ENCODE peak calls at places on chromosome 5, in six cellular contexts. One of them, this sample, is unnamed. For H4K20me1, the result is how much of the 10 kb centered on the place peaks cover.

GRCh38 chr5:180644825-180645608 is 4.4 kb downstream of the FLT4 start:
- DNase-seq in mammary epithelial cell: no peak
- DNase-seq in PC-3: no peak
- DNase-seq in SK-N-SH: peak
- DNase-seq in MM.1S: no peak
- DNase-seq in IMR-90: no peak
- DNase-seq in this sample: no peak

GRCh38 chr5:52725781-52726180 is 61.9 kb upstream of the ITGA1 start:
- DNase-seq in mammary epithelial cell: no peak
- DNase-seq in PC-3: no peak
- DNase-seq in SK-N-SH: no peak
- DNase-seq in MM.1S: no peak
- DNase-seq in IMR-90: no peak
- DNase-seq in this sample: no peak

GRCh38 chr5:166909040-166909439 is 1382.4 kb upstream of the WWC1 start:
- DNase-seq in mammary epithelial cell: peak
- DNase-seq in PC-3: peak
- DNase-seq in SK-N-SH: no peak
- DNase-seq in MM.1S: no peak
- DNase-seq in IMR-90: no peak
- DNase-seq in this sample: peak

GRCh38 chr5:120942551-120942950 is 478.5 kb downstream of the PRR16 start:
- DNase-seq in mammary epithelial cell: peak
- DNase-seq in PC-3: no peak
- DNase-seq in SK-N-SH: no peak
- DNase-seq in MM.1S: no peak
- DNase-seq in IMR-90: peak
- DNase-seq in this sample: no peak

GRCh38 chr5:167767775-167768174 is 523.7 kb upstream of the WWC1 start:
- DNase-seq in mammary epithelial cell: peak
- DNase-seq in PC-3: no peak
- DNase-seq in SK-N-SH: no peak
- DNase-seq in MM.1S: no peak
- DNase-seq in IMR-90: peak
- DNase-seq in this sample: no peak

GRCh38 chr5:71789746-71790145 is 70.7 kb downstream of the CARTPT start:
- DNase-seq in mammary epithelial cell: no peak
- DNase-seq in PC-3: no peak
- DNase-seq in SK-N-SH: no peak
- DNase-seq in MM.1S: no peak
- DNase-seq in IMR-90: no peak
- DNase-seq in this sample: no peak

GRCh38 chr5:42984307-42984706 is 55.8 kb downstream of the ANXA2R start:
- DNase-seq in mammary epithelial cell: peak
- DNase-seq in PC-3: peak
- DNase-seq in SK-N-SH: no peak
- DNase-seq in MM.1S: no peak
- DNase-seq in IMR-90: no peak
- DNase-seq in this sample: no peak

GRCh38 chr5:178249191-178249989 is 16.8 kb upstream of the PHYKPL start:
- DNase-seq in mammary epithelial cell: peak
- DNase-seq in PC-3: peak
- DNase-seq in SK-N-SH: no peak
- DNase-seq in MM.1S: no peak
- DNase-seq in IMR-90: peak
- DNase-seq in this sample: peak

GRCh38 chr5:151810907-151811306 is 39.2 kb downstream of the G3BP1 start:
- DNase-seq in mammary epithelial cell: no peak
- DNase-seq in PC-3: no peak
- DNase-seq in SK-N-SH: no peak
- DNase-seq in MM.1S: no peak
- DNase-seq in IMR-90: peak
- DNase-seq in this sample: no peak

GRCh38 chr5:122858451-122858850 is 13.0 kb downstream of the SNX24 start:
- DNase-seq in mammary epithelial cell: peak
- DNase-seq in PC-3: peak
- DNase-seq in SK-N-SH: peak
- DNase-seq in MM.1S: no peak
- DNase-seq in IMR-90: no peak
- DNase-seq in this sample: peak

GRCh38 chr5:83222906-83223305 is 145.6 kb downstream of the XRCC4 start:
- DNase-seq in mammary epithelial cell: peak
- DNase-seq in PC-3: no peak
- DNase-seq in SK-N-SH: no peak
- DNase-seq in MM.1S: no peak
- DNase-seq in IMR-90: no peak
- DNase-seq in this sample: no peak

GRCh38 chr5:62931551-62931950 is 352.9 kb downstream of the LRRC70 start:
- DNase-seq in mammary epithelial cell: no peak
- DNase-seq in PC-3: no peak
- DNase-seq in SK-N-SH: no peak
- DNase-seq in MM.1S: no peak
- DNase-seq in IMR-90: no peak
- DNase-seq in this sample: no peak

GRCh38 chr5:130549884-130550552 is 615.0 kb downstream of the HINT1 start:
- DNase-seq in mammary epithelial cell: peak
- DNase-seq in PC-3: peak
- DNase-seq in SK-N-SH: no peak
- DNase-seq in MM.1S: no peak
- DNase-seq in IMR-90: no peak
- DNase-seq in this sample: peak

GRCh38 chr5:161023591-161023990 is 171.6 kb upstream of the ATP10B start:
- DNase-seq in mammary epithelial cell: no peak
- DNase-seq in PC-3: no peak
- DNase-seq in SK-N-SH: no peak
- DNase-seq in MM.1S: no peak
- DNase-seq in IMR-90: no peak
- DNase-seq in this sample: no peak

GRCh38 chr5:352639-353598 is 31.4 kb downstream of the AHRR start:
- DNase-seq in mammary epithelial cell: no peak
- DNase-seq in PC-3: no peak
- DNase-seq in SK-N-SH: no peak
- DNase-seq in MM.1S: no peak
- DNase-seq in IMR-90: no peak
- DNase-seq in this sample: no peak

GRCh38 chr5:66720776-66721175 is 124.6 kb downstream of the MAST4 start:
- DNase-seq in mammary epithelial cell: no peak
- DNase-seq in PC-3: no peak
- DNase-seq in SK-N-SH: no peak
- DNase-seq in MM.1S: no peak
- DNase-seq in IMR-90: no peak
- DNase-seq in this sample: no peak

GRCh38 chr5:78221964-78222451 is 72.5 kb downstream of the AP3B1 start:
- DNase-seq in mammary epithelial cell: peak
- DNase-seq in PC-3: peak
- DNase-seq in SK-N-SH: no peak
- DNase-seq in MM.1S: peak
- DNase-seq in IMR-90: peak
- DNase-seq in this sample: no peak

GRCh38 chr5:141951341-141951781 is 6.6 kb downstream of the PCDH12 start:
- DNase-seq in mammary epithelial cell: no peak
- DNase-seq in PC-3: peak
- DNase-seq in SK-N-SH: peak
- DNase-seq in MM.1S: no peak
- DNase-seq in IMR-90: no peak
- DNase-seq in this sample: no peak

GRCh38 chr5:180670586-180671359 is 21.4 kb upstream of the FLT4 start:
- DNase-seq in mammary epithelial cell: peak
- DNase-seq in PC-3: peak
- DNase-seq in SK-N-SH: peak
- DNase-seq in MM.1S: peak
- DNase-seq in IMR-90: peak
- DNase-seq in this sample: peak

GRCh38 chr5:150599281-150599680 is 41.2 kb upstream of the SYNPO start:
- DNase-seq in mammary epithelial cell: no peak
- DNase-seq in PC-3: no peak
- DNase-seq in SK-N-SH: no peak
- DNase-seq in MM.1S: no peak
- DNase-seq in IMR-90: no peak
- DNase-seq in this sample: no peak

GRCh38 chr5:1005904-1006655 is 2.5 kb upstream of the NKD2 start:
- DNase-seq in mammary epithelial cell: no peak
- DNase-seq in PC-3: no peak
- DNase-seq in SK-N-SH: no peak
- DNase-seq in MM.1S: no peak
- DNase-seq in IMR-90: no peak
- DNase-seq in this sample: no peak

GRCh38 chr5:108119123-108119522 is 262.8 kb downstream of the FBXL17 start:
- DNase-seq in mammary epithelial cell: no peak
- DNase-seq in PC-3: no peak
- DNase-seq in SK-N-SH: no peak
- DNase-seq in MM.1S: no peak
- DNase-seq in IMR-90: no peak
- DNase-seq in this sample: no peak

GRCh38 chr5:173396311-173396993 is 68.2 kb upstream of the STC2 start:
- DNase-seq in mammary epithelial cell: no peak
- DNase-seq in PC-3: no peak
- DNase-seq in SK-N-SH: peak
- DNase-seq in MM.1S: no peak
- DNase-seq in IMR-90: no peak
- DNase-seq in this sample: no peak

GRCh38 chr5:5044240-5044840 is 95.8 kb upstream of the ADAMTS16 start:
- DNase-seq in mammary epithelial cell: no peak
- DNase-seq in PC-3: no peak
- DNase-seq in SK-N-SH: no peak
- DNase-seq in MM.1S: no peak
- DNase-seq in IMR-90: no peak
- DNase-seq in this sample: peak

GRCh38 chr5:94471496-94471895 is 146.9 kb downstream of the KIAA0825 start:
- DNase-seq in mammary epithelial cell: no peak
- DNase-seq in PC-3: no peak
- DNase-seq in SK-N-SH: peak
- DNase-seq in MM.1S: no peak
- DNase-seq in IMR-90: no peak
- DNase-seq in this sample: peak

GRCh38 chr5:6449465-6450158 is 953 bp downstream of the UBE2QL1 start:
- DNase-seq in mammary epithelial cell: no peak
- DNase-seq in PC-3: no peak
- DNase-seq in SK-N-SH: no peak
- DNase-seq in MM.1S: peak
- DNase-seq in IMR-90: no peak
- DNase-seq in this sample: no peak
- H3K4me3 ChIP-seq in mammary epithelial cell: no peak
- H3K4me3 ChIP-seq in PC-3: peak
- H3K4me3 ChIP-seq in SK-N-SH: no peak
- H3K4me3 ChIP-seq in MM.1S: peak
- H3K4me3 ChIP-seq in IMR-90: no peak
- H3K4me3 ChIP-seq in this sample: no peak

DNA sequence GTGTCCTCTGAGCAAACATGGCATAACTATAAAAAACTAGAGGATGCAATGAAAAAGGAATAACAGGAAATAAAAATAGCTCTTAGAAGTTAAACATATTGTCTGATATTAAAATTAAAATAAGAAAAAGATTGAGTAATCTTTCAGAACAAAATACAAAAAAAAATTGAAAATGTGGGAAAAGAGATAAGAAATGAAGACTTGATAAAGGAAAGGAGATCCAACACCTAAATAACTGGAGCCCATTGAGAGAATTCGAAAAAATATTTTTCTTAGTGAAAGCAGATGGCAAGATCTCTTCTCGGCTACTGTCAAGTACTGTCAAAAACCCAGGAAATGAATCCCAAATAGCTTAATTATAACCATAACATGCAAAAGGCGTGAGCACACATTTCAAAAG is 24.9 kb downstream of the LIFR start:
- DNase-seq in mammary epithelial cell: no peak
- DNase-seq in PC-3: no peak
- DNase-seq in SK-N-SH: no peak
- DNase-seq in MM.1S: no peak
- DNase-seq in IMR-90: no peak
- DNase-seq in this sample: no peak
- H3K9ac ChIP-seq in mammary epithelial cell: no peak
- H3K9ac ChIP-seq in PC-3: no peak
- H3K9ac ChIP-seq in SK-N-SH: no peak
- H3K9ac ChIP-seq in MM.1S: no peak
- H3K9ac ChIP-seq in IMR-90: no peak
- H3K9ac ChIP-seq in this sample: no peak

GRCh38 chr5:139649082-139649991 is 1.2 kb downstream of the CXXC5 start:
- DNase-seq in mammary epithelial cell: no peak
- DNase-seq in PC-3: peak
- DNase-seq in SK-N-SH: peak
- DNase-seq in MM.1S: peak
- DNase-seq in IMR-90: no peak
- DNase-seq in this sample: no peak
- H4K20me1 ChIP-seq in mammary epithelial cell: under half
- H4K20me1 ChIP-seq in PC-3: under half
- H4K20me1 ChIP-seq in SK-N-SH: under half
- H4K20me1 ChIP-seq in MM.1S: under half
- H4K20me1 ChIP-seq in IMR-90: under half
- H4K20me1 ChIP-seq in this sample: under half

GRCh38 chr5:56142620-56143431 is 90.3 kb downstream of the ANKRD55 start:
- DNase-seq in mammary epithelial cell: peak
- DNase-seq in PC-3: peak
- DNase-seq in SK-N-SH: no peak
- DNase-seq in MM.1S: peak
- DNase-seq in IMR-90: no peak
- DNase-seq in this sample: no peak
- H3K4me3 ChIP-seq in mammary epithelial cell: no peak
- H3K4me3 ChIP-seq in PC-3: no peak
- H3K4me3 ChIP-seq in SK-N-SH: no peak
- H3K4me3 ChIP-seq in MM.1S: peak
- H3K4me3 ChIP-seq in IMR-90: no peak
- H3K4me3 ChIP-seq in this sample: no peak

GRCh38 chr5:136030956-136031611 is 2.3 kb downstream of the TGFBI start:
- DNase-seq in mammary epithelial cell: no peak
- DNase-seq in PC-3: no peak
- DNase-seq in SK-N-SH: peak
- DNase-seq in MM.1S: no peak
- DNase-seq in IMR-90: no peak
- DNase-seq in this sample: no peak
- H3K9ac ChIP-seq in mammary epithelial cell: no peak
- H3K9ac ChIP-seq in PC-3: no peak
- H3K9ac ChIP-seq in SK-N-SH: peak
- H3K9ac ChIP-seq in MM.1S: no peak
- H3K9ac ChIP-seq in IMR-90: peak
- H3K9ac ChIP-seq in this sample: peak

This sample was measured in astrocyte.